ENCODE peak calls at places on chromosomes 6 and 20, in nine cellular contexts. C is HCT116, G is adrenal gland, A is ovary, X is heart left ventricle, Y is esophagus muscularis mucosa, D is K562, J is Peyer's patch, V is esophagus squamous epithelium. N is an unnamed sample.

GRCh38 chr20:21291026-21291425 is 12.1 kb upstream of the XRN2 start:
- DNase-seq in C (no peak), G (no peak), A (no peak), X (no peak), Y (peak; percentile 57), D (no peak), J (no peak), V (no peak), N (no peak)

GRCh38 chr6:72580281-72580940 is 41.5 kb upstream of the KCNQ5 start:
- DNase-seq in C (peak; percentile 31), G (no peak), A (no peak), X (no peak), Y (no peak), D (peak; percentile 88), J (no peak), V (no peak), N (no peak)

GRCh38 chr6:130239755-130240154 is 17.0 kb upstream of the SAMD3 start:
- DNase-seq in C (no peak), G (no peak), A (no peak), X (no peak), Y (no peak), D (no peak), J (no peak), V (no peak), N (no peak)

GRCh38 chr6:18022398-18023231 is 35.2 kb upstream of the KIF13A start:
- DNase-seq in C (no peak), G (no peak), A (no peak), X (no peak), Y (no peak), D (no peak), J (no peak), V (no peak), N (no peak)

GRCh38 chr20:14341782-14342181 is 4.4 kb upstream of the FLRT3 start:
- DNase-seq in C (no peak), G (no peak), A (no peak), X (no peak), Y (no peak), D (no peak), J (no peak), V (no peak), N (no peak)

GRCh38 chr6:87825865-87826264 is 123.8 kb upstream of the AKIRIN2 start:
- DNase-seq in C (no peak), G (no peak), A (no peak), X (no peak), Y (no peak), D (no peak), J (no peak), V (no peak), N (no peak)

GRCh38 chr6:39882567-39882953 is 51.7 kb downstream of the MOCS1 start:
- DNase-seq in C (no peak), G (peak; percentile 72), A (peak; percentile 80), X (peak; percentile 69), Y (no peak), D (no peak), J (no peak), V (no peak), N (no peak)

GRCh38 chr6:135722679-135723078 is 128.8 kb upstream of the PDE7B start:
- DNase-seq in C (peak; percentile 86), G (no peak), A (no peak), X (no peak), Y (no peak), D (no peak), J (no peak), V (no peak), N (no peak)

GRCh38 chr6:28982476-28983266 is 22.4 kb downstream of the ZNF311 start:
- DNase-seq in C (no peak), G (peak; percentile 24), A (no peak), X (no peak), Y (no peak), D (peak; percentile 90), J (no peak), V (no peak), N (no peak)

GRCh38 chr6:162058281-162058875 is 669.2 kb downstream of the PRKN start:
- DNase-seq in C (peak; percentile 93), G (no peak), A (no peak), X (peak; percentile 36), Y (no peak), D (no peak), J (no peak), V (no peak), N (no peak)

GRCh38 chr20:21436186-21436585 is 38.9 kb upstream of the NKX2-4 start:
- DNase-seq in C (peak; percentile 18), G (no peak), A (no peak), X (no peak), Y (no peak), D (no peak), J (no peak), V (no peak), N (no peak)

GRCh38 chr6:32192608-32193039 is at the start of gene GPSM3:
- DNase-seq in C (no peak), G (peak; percentile 22), A (peak; percentile 60), X (peak; percentile 81), Y (no peak), D (peak; percentile 85), J (peak; percentile 91), V (no peak), N (no peak)

GRCh38 chr20:1322511-1323245 is 6.3 kb downstream of the SDCBP2 start:
- DNase-seq in C (no peak), G (peak; percentile 74), A (peak; percentile 69), X (peak; percentile 71), Y (no peak), D (no peak), J (peak; percentile 59), V (no peak), N (no peak)

GRCh38 chr20:32685541-32686529 is 12.1 kb upstream of the C20orf203 start:
- DNase-seq in C (no peak), G (no peak), A (no peak), X (peak; percentile 47), Y (no peak), D (peak; percentile 71), J (no peak), V (no peak), N (no peak)

GRCh38 chr6:14711056-14711703 is 534.7 kb upstream of the JARID2 start:
- DNase-seq in C (no peak), G (peak; percentile 46), A (no peak), X (peak; percentile 48), Y (no peak), D (peak; percentile 94), J (peak; percentile 76), V (no peak), N (no peak)

GRCh38 chr6:16335176-16335575 is 96.8 kb downstream of the GMPR start:
- DNase-seq in C (no peak), G (no peak), A (no peak), X (no peak), Y (no peak), D (no peak), J (no peak), V (no peak), N (no peak)

GRCh38 chr6:16332175-16332542 is 93.8 kb downstream of the GMPR start:
- DNase-seq in C (no peak), G (peak; percentile 76), A (peak; percentile 78), X (peak; percentile 82), Y (no peak), D (peak; percentile 92), J (peak; percentile 92), V (peak; percentile 41), N (no peak)

GRCh38 chr6:16333580-16333979 is 95.2 kb downstream of the GMPR start:
- DNase-seq in C (no peak), G (peak; percentile 37), A (no peak), X (no peak), Y (no peak), D (no peak), J (no peak), V (no peak), N (no peak)

GRCh38 chr6:16336056-16336810 is 97.8 kb downstream of the GMPR start:
- DNase-seq in C (no peak), G (no peak), A (no peak), X (no peak), Y (no peak), D (no peak), J (no peak), V (no peak), N (no peak)

DNA sequence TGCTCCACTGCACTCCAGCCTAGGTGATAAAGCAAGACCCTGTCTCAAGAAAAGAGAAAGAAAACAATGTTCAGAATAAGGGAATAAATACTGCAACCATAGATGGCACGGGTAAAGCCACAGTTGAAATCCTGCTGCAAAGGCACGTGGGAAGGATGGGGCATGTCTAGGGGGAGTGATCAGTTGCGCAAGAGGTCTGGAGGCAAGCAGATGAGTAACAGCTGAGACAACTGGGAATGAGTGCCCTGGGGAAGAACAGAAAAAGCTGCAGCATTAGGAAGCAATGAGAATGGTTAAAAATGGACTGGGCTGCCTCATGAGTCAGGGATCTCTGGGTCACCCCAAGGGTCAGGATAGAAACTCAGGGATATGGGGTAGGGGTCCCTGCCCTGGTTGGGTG is 96.3 kb downstream of the GMPR start:
- DNase-seq in C (no peak), G (peak; percentile 92), A (peak; percentile 66), X (peak; percentile 62), Y (no peak), D (no peak), J (peak; percentile 70), V (no peak), N (peak; percentile 96)
- H3K4me1 ChIP-seq in C (peaks cover 50% of the 10 kb centered on the region), G (peaks cover 55% of the 10 kb centered on the region), A (peaks cover 14% of the 10 kb centered on the region), X (peaks cover 85% of the 10 kb centered on the region), Y (peaks cover 66% of the 10 kb centered on the region), D (peaks cover 4% of the 10 kb centered on the region), J (no peaks in the 10 kb centered on the region), V (peaks cover 87% of the 10 kb centered on the region), N (peaks cover 85% of the 10 kb centered on the region)

GRCh38 chr6:27809939-27810767 is 102.0 kb downstream of the OR2B2 start:
- DNase-seq in C (peak; percentile 97), G (peak; percentile 84), A (peak; percentile 85), X (peak; percentile 73), Y (no peak), D (peak; percentile 96), J (peak; percentile 94), V (no peak), N (no peak)
- TF ChIP-seq POLR2A in C (peak; percentile 92), G (peak; percentile 99), A (peak; percentile 97), X (peak; percentile 69), Y (peak; percentile 71), D (peak; percentile 100), J (peak; percentile 100), V (peak; percentile 99), N (no peak)

DNA sequence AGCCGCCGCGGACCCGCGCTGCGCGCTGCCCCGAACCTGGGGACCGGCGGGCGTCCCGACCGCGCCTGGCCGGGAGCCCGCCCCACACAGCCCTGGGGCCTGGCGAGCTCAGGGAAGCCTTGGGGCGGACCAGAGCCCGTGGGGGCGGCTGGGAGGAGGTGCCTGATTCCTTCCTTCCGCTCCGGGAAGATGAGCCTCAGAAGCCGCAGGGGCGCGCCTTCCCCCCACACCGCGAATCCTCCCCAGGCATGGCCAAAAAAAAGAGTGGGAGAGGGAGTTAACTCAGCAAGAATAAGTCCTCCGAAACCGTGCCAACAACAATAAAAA is at the start of gene CBLN4:
- DNase-seq in C (no peak), G (no peak), A (peak; percentile 59), X (no peak), Y (no peak), D (no peak), J (no peak), V (no peak), N (no peak)
- H3K27me3 ChIP-seq in C (no peaks in the 10 kb centered on the region), G (peaks cover 17% of the 10 kb centered on the region), A (no peaks in the 10 kb centered on the region), X (peaks cover 55% of the 10 kb centered on the region), Y (no peaks in the 10 kb centered on the region), D (no peaks in the 10 kb centered on the region), J (peaks cover 19% of the 10 kb centered on the region), V (peaks cover 18% of the 10 kb centered on the region), N (no peaks in the 10 kb centered on the region)

DNA sequence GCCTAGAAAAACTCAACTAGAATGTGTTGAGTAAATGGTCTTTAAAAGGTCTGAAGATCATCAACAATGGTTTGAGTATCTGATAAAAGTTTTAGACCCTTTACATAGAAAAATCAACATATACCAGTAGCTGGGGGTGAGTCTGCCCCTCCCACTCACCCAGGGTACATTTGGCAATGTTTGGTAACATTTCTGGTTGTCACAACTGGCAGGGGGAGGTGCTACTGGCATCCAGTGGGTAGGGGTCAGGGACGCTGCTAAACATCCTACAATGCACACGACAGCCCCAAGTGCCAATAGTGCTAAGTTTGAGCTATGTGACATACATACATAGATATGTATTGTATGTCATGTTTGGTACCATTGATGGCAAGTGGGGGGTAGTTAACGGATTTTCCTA is 2.7 kb upstream of the MMP9 start:
- DNase-seq in C (no peak), G (no peak), A (no peak), X (no peak), Y (no peak), D (no peak), J (no peak), V (no peak), N (no peak)
- H3K4me1 ChIP-seq in C (peaks cover 6% of the 10 kb centered on the region), G (peaks cover 4% of the 10 kb centered on the region), A (no peaks in the 10 kb centered on the region), X (peaks cover 83% of the 10 kb centered on the region), Y (no peaks in the 10 kb centered on the region), D (peaks cover 13% of the 10 kb centered on the region), J (peaks cover 28% of the 10 kb centered on the region), V (peaks cover 43% of the 10 kb centered on the region), N (peaks cover 4% of the 10 kb centered on the region)